ENCODE peak calls at places on chromosomes 3 and 15, in four cellular contexts. L, Z, R and I are unnamed samples.

GRCh38 chr3:63580151-63580550 is 72.3 kb upstream of the SNTN start:
- DNase-seq in L (no peak), Z (no peak), R (no peak), I (no peak)

GRCh38 chr15:47194718-47195117 is 522.6 kb upstream of the SEMA6D start:
- DNase-seq in L (no peak), Z (no peak), R (peak; percentile 5), I (no peak)

GRCh38 chr3:179651687-179652466 is 963 bp upstream of the USP13 start:
- DNase-seq in L (no peak), Z (no peak), R (no peak), I (no peak)

GRCh38 chr15:77659350-77660321 is 26.9 kb upstream of the LINGO1 start:
- DNase-seq in L (peak; percentile 91), Z (no peak), R (peak; percentile 74), I (no peak)

GRCh38 chr3:80870476-80871041 is 890.9 kb downstream of the GBE1 start:
- DNase-seq in L (no peak), Z (no peak), R (no peak), I (no peak)

GRCh38 chr15:92005154-92005553 is 151.6 kb downstream of the SLCO3A1 start:
- DNase-seq in L (no peak), Z (no peak), R (no peak), I (no peak)

GRCh38 chr15:58419803-58420524 is 11.8 kb upstream of the LIPC start:
- DNase-seq in L (no peak), Z (peak; percentile 13), R (no peak), I (no peak)

GRCh38 chr3:110881069-110881468 is 190.5 kb upstream of the NECTIN3 start:
- DNase-seq in L (peak; percentile 9), Z (no peak), R (peak; percentile 63), I (no peak)

GRCh38 chr15:44102675-44103254 is 92.3 kb downstream of the FRMD5 start:
- DNase-seq in L (no peak), Z (no peak), R (peak; percentile 75), I (no peak)

GRCh38 chr3:17508180-17508752 is 234.2 kb downstream of the TBC1D5 start:
- DNase-seq in L (no peak), Z (no peak), R (no peak), I (no peak)

GRCh38 chr15:76309561-76310330 is 1.5 kb downstream of the ETFA start:
- DNase-seq in L (no peak), Z (no peak), R (no peak), I (no peak)

GRCh38 chr15:84967380-84967779 is 14.3 kb upstream of the PDE8A start:
- DNase-seq in L (no peak), Z (no peak), R (no peak), I (no peak)

GRCh38 chr3:141384157-141384556 is 15.9 kb downstream of the ZBTB38 start:
- DNase-seq in L (no peak), Z (no peak), R (no peak), I (no peak)

GRCh38 chr3:123880998-123881561 is 3.1 kb downstream of the MYLK start:
- DNase-seq in L (no peak), Z (no peak), R (peak; percentile 40), I (no peak)

GRCh38 chr15:54707805-54708752 is 488.7 kb downstream of the RSL24D1 start:
- DNase-seq in L (no peak), Z (no peak), R (no peak), I (no peak)

GRCh38 chr15:91627473-91628309 is 225.8 kb upstream of the SLCO3A1 start:
- DNase-seq in L (no peak), Z (no peak), R (no peak), I (no peak)

GRCh38 chr3:63625161-63625560 is 27.3 kb upstream of the SNTN start:
- DNase-seq in L (no peak), Z (no peak), R (no peak), I (no peak)

GRCh38 chr3:50265988-50266387 is 3.0 kb upstream of the SEMA3B start:
- DNase-seq in L (no peak), Z (no peak), R (no peak), I (no peak)

GRCh38 chr3:14640157-14640562 is 11.4 kb upstream of the CCDC174 start:
- DNase-seq in L (no peak), Z (no peak), R (no peak), I (no peak)

GRCh38 chr15:45790325-45790943 is 155.6 kb downstream of the SQOR start:
- DNase-seq in L (peak; percentile 11), Z (no peak), R (peak; percentile 14), I (no peak)

GRCh38 chr3:117045143-117045542 is 335.6 kb downstream of the TUSC7 start:
- DNase-seq in L (no peak), Z (no peak), R (no peak), I (peak; percentile 58)

GRCh38 chr15:35427091-35427490 is 118.9 kb downstream of the DPH6 start:
- DNase-seq in L (no peak), Z (no peak), R (no peak), I (no peak)

GRCh38 chr3:195003006-195003892 is 267.7 kb downstream of the XXYLT1 start:
- DNase-seq in L (no peak), Z (no peak), R (no peak), I (no peak)

GRCh38 chr3:183224581-183224980 is 28.5 kb upstream of the B3GNT5 start:
- DNase-seq in L (peak; percentile 16), Z (no peak), R (no peak), I (no peak)

GRCh38 chr3:25663324-25664065 is 1.2 kb downstream of the TOP2B start:
- DNase-seq in L (peak; percentile 37), Z (no peak), R (peak; percentile 56), I (no peak)

GRCh38 chr3:56048333-56048732 is 419.9 kb downstream of the ERC2 start:
- DNase-seq in L (no peak), Z (no peak), R (no peak), I (no peak)

GRCh38 chr3:56042326-56042951 is 425.8 kb downstream of the ERC2 start:
- DNase-seq in L (peak; percentile 5), Z (no peak), R (peak; percentile 5), I (no peak)
- TF ChIP-seq BRCA1 in L (no peak), Z (no peak), R (no peak), I (no peak)

GRCh38 chr3:106842151-106842550 is 535.1 kb upstream of the CCDC54 start:
- DNase-seq in L (no peak), Z (no peak), R (no peak), I (no peak)

GRCh38 chr3:106839576-106840280 is 537.5 kb upstream of the CCDC54 start:
- DNase-seq in L (no peak), Z (no peak), R (no peak), I (no peak)

GRCh38 chr3:106836906-106837305 is 540.3 kb upstream of the CCDC54 start:
- DNase-seq in L (no peak), Z (no peak), R (no peak), I (no peak)

GRCh38 chr3:106837616-106838015 is 539.6 kb upstream of the CCDC54 start:
- DNase-seq in L (no peak), Z (no peak), R (no peak), I (no peak)

GRCh38 chr3:106840319-106840718 is 536.9 kb upstream of the CCDC54 start:
- DNase-seq in L (no peak), Z (no peak), R (no peak), I (no peak)
- TF ChIP-seq BRCA1 in L (no peak), Z (no peak), R (no peak), I (no peak)

GRCh38 chr15:50808728-50809127 is 43.2 kb upstream of the SPPL2A start:
- DNase-seq in L (no peak), Z (no peak), R (no peak), I (no peak)
- TF ChIP-seq BRCA1 in L (no peak), Z (no peak), R (no peak), I (no peak)

GRCh38 chr15:48652510-48653076 is 7.1 kb upstream of the FBN1 start:
- DNase-seq in L (no peak), Z (no peak), R (no peak), I (no peak)
- TF ChIP-seq BRCA1 in L (no peak), Z (no peak), R (no peak), I (no peak)

GRCh38 chr3:189529889-189530288 is 101.3 kb upstream of the TP63 start:
- DNase-seq in L (no peak), Z (no peak), R (no peak), I (no peak)

GRCh38 chr3:189531271-189531670 is 99.9 kb upstream of the TP63 start:
- DNase-seq in L (no peak), Z (no peak), R (no peak), I (no peak)

GRCh38 chr3:189534546-189534945 is 96.6 kb upstream of the TP63 start:
- DNase-seq in L (no peak), Z (no peak), R (no peak), I (no peak)

GRCh38 chr3:189530822-189531221 is 100.4 kb upstream of the TP63 start:
- DNase-seq in L (no peak), Z (no peak), R (no peak), I (no peak)

GRCh38 chr3:189529468-189529867 is 101.7 kb upstream of the TP63 start:
- DNase-seq in L (no peak), Z (no peak), R (no peak), I (no peak)
- TF ChIP-seq BRCA1 in L (no peak), Z (no peak), R (no peak), I (no peak)